ENCODE peak calls at places on chromosomes 1 and 21, in ten cellular contexts. R, U, O, A, L, V, M, C, Y and X are unnamed samples.

GRCh38 chr1:100955322-100955721 is 59.4 kb downstream of the SLC30A7 start:
- DNase-seq in R (no peak), U (no peak), O (no peak), A (no peak), L (peak), V (peak), M (no peak), C (peak), Y (no peak), X (no peak)

GRCh38 chr1:107140703-107141490 is at the start of gene NTNG1:
- DNase-seq in R (peak), U (no peak), O (no peak), A (no peak), L (no peak), V (no peak), M (no peak), C (no peak), Y (peak), X (no peak)

GRCh38 chr1:101587749-101588148 is 350.9 kb downstream of the S1PR1 start:
- DNase-seq in R (no peak), U (no peak), O (peak), A (peak), L (peak), V (no peak), M (peak), C (peak), Y (no peak), X (no peak)

GRCh38 chr1:110960777-110961420 is 2.8 kb downstream of the LRIF1 start:
- DNase-seq in R (no peak), U (no peak), O (no peak), A (no peak), L (no peak), V (no peak), M (no peak), C (no peak), Y (no peak), X (no peak)

GRCh38 chr1:198620198-198620597 is 18.6 kb upstream of the PTPRC start:
- DNase-seq in R (no peak), U (no peak), O (no peak), A (no peak), L (no peak), V (no peak), M (no peak), C (no peak), Y (no peak), X (no peak)

GRCh38 chr1:98059616-98060015 is 138.8 kb upstream of the DPYD start:
- DNase-seq in R (no peak), U (no peak), O (no peak), A (no peak), L (no peak), V (no peak), M (no peak), C (peak), Y (no peak), X (no peak)

GRCh38 chr1:155195201-155196102 is 12.2 kb downstream of the THBS3 start:
- DNase-seq in R (no peak), U (peak), O (no peak), A (no peak), L (peak), V (no peak), M (no peak), C (peak), Y (no peak), X (no peak)

GRCh38 chr1:226466301-226466700 is 58.4 kb upstream of the PARP1 start:
- DNase-seq in R (no peak), U (no peak), O (no peak), A (no peak), L (no peak), V (no peak), M (no peak), C (no peak), Y (no peak), X (no peak)

GRCh38 chr1:39386997-39387396 is 104.4 kb upstream of the BMP8A start:
- DNase-seq in R (no peak), U (no peak), O (no peak), A (no peak), L (no peak), V (no peak), M (no peak), C (no peak), Y (no peak), X (no peak)

GRCh38 chr1:1079408-1080121 is 5.5 kb upstream of the RNF223 start:
- DNase-seq in R (peak), U (peak), O (peak), A (no peak), L (peak), V (peak), M (peak), C (peak), Y (peak), X (peak)

GRCh38 chr1:245686006-245686405 is 531.2 kb downstream of the KIF26B start:
- DNase-seq in R (no peak), U (no peak), O (no peak), A (no peak), L (no peak), V (no peak), M (no peak), C (no peak), Y (no peak), X (no peak)

GRCh38 chr1:245686446-245687030 is 531.8 kb downstream of the KIF26B start:
- DNase-seq in R (no peak), U (no peak), O (no peak), A (no peak), L (no peak), V (no peak), M (no peak), C (no peak), Y (no peak), X (no peak)

GRCh38 chr1:245687636-245688535 is 533.1 kb downstream of the KIF26B start:
- DNase-seq in R (peak), U (no peak), O (no peak), A (no peak), L (peak), V (no peak), M (no peak), C (no peak), Y (peak), X (no peak)

GRCh38 chr1:245688536-245689453 is 534.0 kb downstream of the KIF26B start:
- DNase-seq in R (peak), U (no peak), O (no peak), A (no peak), L (no peak), V (no peak), M (no peak), C (no peak), Y (no peak), X (no peak)

GRCh38 chr1:245687129-245687635 is 532.4 kb downstream of the KIF26B start:
- DNase-seq in R (no peak), U (no peak), O (no peak), A (no peak), L (peak), V (no peak), M (no peak), C (no peak), Y (no peak), X (no peak)
- TF ChIP-seq CTCF in R (no peak), U (no peak), O (no peak), A (no peak), L (no peak), V (no peak), M (no peak), C (no peak), Y (no peak), X (no peak)

DNA sequence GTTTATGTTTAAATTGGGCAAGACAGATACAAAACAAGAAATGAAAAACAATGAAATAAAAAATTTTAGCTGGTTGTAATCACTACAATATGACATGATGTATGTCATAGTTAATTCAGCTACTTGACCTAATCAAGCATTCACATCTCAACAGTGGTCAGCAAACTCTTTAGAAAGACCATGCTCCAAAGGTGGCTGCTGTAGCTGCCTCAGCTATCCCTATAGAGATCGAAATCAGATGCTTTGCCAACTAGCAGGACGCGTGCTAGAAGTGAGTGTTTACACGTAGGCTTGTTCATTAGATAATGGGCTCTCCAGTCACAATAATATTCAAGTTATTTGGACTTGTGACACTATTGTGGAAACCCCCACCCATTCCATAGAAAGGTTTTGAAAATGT is 25.9 kb downstream of the RGS5 start:
- DNase-seq in R (no peak), U (no peak), O (no peak), A (no peak), L (no peak), V (no peak), M (no peak), C (no peak), Y (no peak), X (no peak)
- TF ChIP-seq CTCF in R (no peak), U (no peak), O (no peak), A (no peak), L (no peak), V (no peak), M (no peak), C (no peak), Y (no peak), X (no peak)

GRCh38 chr1:12405325-12406217 is 175.7 kb downstream of the VPS13D start:
- DNase-seq in R (no peak), U (no peak), O (peak), A (peak), L (peak), V (no peak), M (no peak), C (peak), Y (no peak), X (no peak)
- TF ChIP-seq CTCF in R (no peak), U (no peak), O (no peak), A (no peak), L (no peak), V (no peak), M (peak), C (no peak), Y (peak), X (no peak)

DNA sequence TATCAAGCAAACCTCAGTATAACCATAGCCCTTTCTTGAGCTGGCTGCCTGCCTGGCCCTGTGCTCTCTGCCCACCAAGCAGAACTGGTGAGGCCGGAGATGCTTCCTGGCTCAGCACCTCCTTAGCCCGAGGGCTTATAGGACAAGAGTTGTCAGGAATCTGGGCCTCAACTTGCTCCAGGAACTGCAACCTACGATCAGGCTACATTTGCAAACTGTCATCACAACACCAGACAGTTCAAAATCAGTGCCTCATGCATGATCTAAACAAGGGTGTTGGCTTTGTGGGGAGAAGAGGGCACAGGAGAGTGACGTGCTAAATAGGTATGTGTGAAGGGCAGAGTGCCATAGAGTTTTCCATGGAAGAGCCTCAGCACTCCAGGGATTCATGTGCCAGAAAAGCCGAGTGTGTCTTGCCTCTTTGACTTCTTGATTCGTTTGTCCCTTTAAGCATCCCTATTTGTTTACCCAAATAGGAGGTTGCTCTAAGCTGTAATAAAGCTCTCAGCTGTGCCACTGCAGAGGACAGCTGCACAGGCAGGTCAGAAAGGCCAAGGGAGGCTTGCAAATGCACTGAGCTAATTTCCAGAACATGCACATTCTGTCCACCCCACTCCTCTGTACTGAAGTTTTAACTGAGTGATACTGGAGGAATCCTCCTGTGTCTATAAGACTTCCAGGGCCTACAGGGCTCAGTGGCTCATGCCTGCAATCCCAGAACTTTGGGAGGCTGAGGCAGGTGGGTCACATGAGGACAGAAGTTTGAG is 30.2 kb upstream of the NEK2 start:
- DNase-seq in R (no peak), U (no peak), O (no peak), A (no peak), L (peak), V (peak), M (no peak), C (no peak), Y (no peak), X (no peak)
- TF ChIP-seq CTCF in R (no peak), U (no peak), O (no peak), A (no peak), L (no peak), V (no peak), M (no peak), C (no peak), Y (no peak), X (no peak)

GRCh38 chr1:53992085-53992874 is 25.7 kb downstream of the LDLRAD1 start:
- DNase-seq in R (peak), U (peak), O (peak), A (no peak), L (no peak), V (no peak), M (no peak), C (peak), Y (no peak), X (no peak)
- TF ChIP-seq CTCF in R (peak), U (peak), O (peak), A (no peak), L (no peak), V (peak), M (peak), C (peak), Y (no peak), X (no peak)

GRCh38 chr21:45386336-45386727 is 18.6 kb upstream of the COL18A1 start:
- DNase-seq in R (no peak), U (no peak), O (no peak), A (peak), L (no peak), V (peak), M (peak), C (no peak), Y (peak), X (no peak)
- TF ChIP-seq CTCF in R (no peak), U (no peak), O (no peak), A (no peak), L (no peak), V (no peak), M (no peak), C (no peak), Y (no peak), X (no peak)